ENCODE peak calls at places on chromosome 12, in four cellular contexts. S is IMR-90, A is H9, B is H1. Q is an unnamed sample.
A peak's percentile ranks its signal among the peaks of the same experiment; 100 is the strongest.

GRCh38 chr12:59041241-59042121 is 121.2 kb upstream of the LRIG3 start:
- DNase-seq in S (peak; percentile 96), A (no peak), B (no peak), Q (peak; percentile 23)

GRCh38 chr12:74619886-74620285 is 82.3 kb downstream of the ATXN7L3B start:
- DNase-seq in S (no peak), A (no peak), B (no peak), Q (no peak)

GRCh38 chr12:1457901-1458300 is 136.5 kb downstream of the FBXL14 start:
- DNase-seq in S (peak; percentile 90), A (no peak), B (no peak), Q (peak; percentile 17)

GRCh38 chr12:10612954-10613333 is 465 bp downstream of the MAGOHB start:
- DNase-seq in S (no peak), A (no peak), B (no peak), Q (peak; percentile 55)

GRCh38 chr12:91413591-91413990 is 231.0 kb upstream of the DCN start:
- DNase-seq in S (no peak), A (no peak), B (no peak), Q (peak; percentile 47)

GRCh38 chr12:24979971-24980730 is 31.2 kb upstream of the BCAT1 start:
- DNase-seq in S (no peak), A (no peak), B (no peak), Q (no peak)

GRCh38 chr12:45234134-45234865 is 18.4 kb downstream of the ANO6 start:
- DNase-seq in S (peak; percentile 98), A (peak; percentile 79), B (no peak), Q (peak; percentile 97)

GRCh38 chr12:65882504-65882903 is 58.2 kb downstream of the HMGA2 start:
- DNase-seq in S (no peak), A (no peak), B (no peak), Q (no peak)

GRCh38 chr12:111767362-111768158 is 827 bp downstream of the ALDH2 start:
- DNase-seq in S (peak; percentile 40), A (no peak), B (no peak), Q (peak; percentile 63)

GRCh38 chr12:14903386-14904098 is 17.9 kb upstream of the MGP start:
- DNase-seq in S (no peak), A (no peak), B (no peak), Q (no peak)

GRCh38 chr12:71216725-71217579 is 59.2 kb upstream of the TSPAN8 start:
- DNase-seq in S (peak; percentile 0), A (peak; percentile 47), B (no peak), Q (peak; percentile 66)

GRCh38 chr12:68641138-68641537 is 30.4 kb downstream of the RAP1B start:
- DNase-seq in S (no peak), A (no peak), B (no peak), Q (no peak)

GRCh38 chr12:130835436-130835835 is 3.6 kb downstream of the STX2 start:
- DNase-seq in S (no peak), A (peak; percentile 19), B (no peak), Q (no peak)

GRCh38 chr12:63304844-63305243 is 153.8 kb upstream of the AVPR1A start:
- DNase-seq in S (no peak), A (no peak), B (no peak), Q (no peak)

GRCh38 chr12:76024102-76024781 is 7.3 kb downstream of the PHLDA1 start:
- DNase-seq in S (peak; percentile 56), A (no peak), B (no peak), Q (no peak)

GRCh38 chr12:98503343-98503592 is 12.1 kb upstream of the TMPO start:
- DNase-seq in S (peak; percentile 92), A (peak; percentile 91), B (peak; percentile 86), Q (peak; percentile 96)

GRCh38 chr12:46342562-46343033 is 30.0 kb downstream of the SLC38A2 start:
- DNase-seq in S (peak; percentile 63), A (peak; percentile 67), B (no peak), Q (peak; percentile 79)

GRCh38 chr12:169528-170360 is 44.2 kb downstream of the SLC6A12 start:
- DNase-seq in S (no peak), A (no peak), B (no peak), Q (peak; percentile 41)

GRCh38 chr12:75863475-75863874 is 168.1 kb downstream of the PHLDA1 start:
- DNase-seq in S (peak; percentile 20), A (no peak), B (no peak), Q (no peak)

GRCh38 chr12:76391461-76391860 is 43.2 kb upstream of the BBS10 start:
- DNase-seq in S (no peak), A (no peak), B (no peak), Q (no peak)

GRCh38 chr12:95396849-95397498 is 77.0 kb upstream of the METAP2 start:
- DNase-seq in S (peak; percentile 68), A (no peak), B (no peak), Q (no peak)

GRCh38 chr12:95733156-95733825 is 57.3 kb downstream of the NTN4 start:
- DNase-seq in S (peak; percentile 95), A (no peak), B (no peak), Q (no peak)

GRCh38 chr12:119088917-119089667 is 89.6 kb upstream of the HSPB8 start:
- DNase-seq in S (no peak), A (peak; percentile 85), B (peak; percentile 61), Q (peak; percentile 76)

GRCh38 chr12:54028324-54029201 is at the start of gene HOXC6:
- DNase-seq in S (no peak), A (no peak), B (no peak), Q (no peak)

GRCh38 chr12:11885261-11886038 is 185.3 kb upstream of the BCL2L14 start:
- DNase-seq in S (peak; percentile 76), A (no peak), B (no peak), Q (peak; percentile 68)

GRCh38 chr12:89019439-89020120 is 332.7 kb downstream of the DUSP6 start:
- DNase-seq in S (peak; percentile 88), A (peak; percentile 89), B (peak; percentile 41), Q (peak; percentile 92)

GRCh38 chr12:107570721-107571120 is 114.9 kb upstream of the PWP1 start:
- DNase-seq in S (peak; percentile 67), A (no peak), B (no peak), Q (no peak)

GRCh38 chr12:47725893-47726292 is 603 bp upstream of the ENDOU start:
- DNase-seq in S (peak; percentile 89), A (no peak), B (no peak), Q (no peak)

GRCh38 chr12:25793196-25793595 is 165.3 kb upstream of the RASSF8 start:
- DNase-seq in S (no peak), A (no peak), B (no peak), Q (no peak)

GRCh38 chr12:67424784-67425183 is 155.6 kb downstream of the CAND1 start:
- DNase-seq in S (no peak), A (no peak), B (no peak), Q (no peak)

GRCh38 chr12:75747572-75747995 is 236.2 kb upstream of the KRR1 start:
- DNase-seq in S (peak; percentile 92), A (no peak), B (no peak), Q (no peak)

GRCh38 chr12:95204141-95204866 is 13.0 kb downstream of the FGD6 start:
- DNase-seq in S (peak; percentile 95), A (peak; percentile 80), B (peak; percentile 53), Q (peak; percentile 98)

GRCh38 chr12:30985814-30986452 is 59.4 kb downstream of the TSPAN11 start:
- DNase-seq in S (peak; percentile 40), A (peak; percentile 85), B (peak; percentile 44), Q (peak; percentile 70)

GRCh38 chr12:82057770-82058169 is 298.6 kb upstream of the PPFIA2 start:
- DNase-seq in S (no peak), A (no peak), B (no peak), Q (peak; percentile 19)

GRCh38 chr12:53289891-53290290 is 5.5 kb upstream of the PFDN5 start:
- DNase-seq in S (peak; percentile 52), A (no peak), B (no peak), Q (no peak)

GRCh38 chr12:27619308-27619707 is 76.9 kb upstream of the REP15 start:
- DNase-seq in S (peak; percentile 90), A (no peak), B (no peak), Q (peak; percentile 54)
- H2BK5ac ChIP-seq in S (peak overlapping the region; percentile 66), A (no peak overlapping the region), B (no peak overlapping the region), Q (no peak overlapping the region)

DNA sequence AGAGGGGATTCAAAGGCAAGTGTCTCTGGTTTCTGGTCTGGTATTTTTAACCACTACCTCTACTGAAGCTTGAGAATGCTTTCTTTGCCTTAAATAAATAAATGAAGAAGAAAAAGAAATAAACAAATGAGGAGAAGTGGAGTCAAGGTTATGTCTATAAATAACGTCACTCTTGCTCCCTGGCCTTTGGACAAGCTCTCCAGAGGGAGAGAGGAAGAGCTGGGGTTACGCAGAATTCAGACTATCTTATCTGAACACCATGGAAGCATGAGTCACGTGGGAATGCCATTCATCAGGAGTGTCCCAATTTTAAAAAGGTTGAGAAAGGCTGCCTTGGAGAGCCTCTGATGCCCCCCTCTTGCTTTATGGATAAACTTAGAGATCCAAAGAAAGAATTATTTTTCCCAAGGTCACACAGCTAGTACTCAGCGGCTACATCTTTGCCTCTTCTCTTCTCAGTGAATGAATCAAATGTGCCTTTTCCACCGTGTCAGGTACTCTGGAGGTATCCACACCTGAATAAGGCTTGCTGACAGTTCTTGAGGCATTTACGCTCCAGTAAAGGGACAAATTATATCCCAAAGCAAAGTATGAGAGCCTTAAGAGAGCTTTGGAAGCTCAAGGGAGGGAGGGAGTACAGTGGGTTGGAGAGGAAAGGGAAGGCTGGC is 12.9 kb upstream of the MSI1 start:
- DNase-seq in S (peak; percentile 77), A (no peak), B (no peak), Q (no peak)
- H4K5ac ChIP-seq in S (no peak overlapping the region), A (no peak overlapping the region), B (no peak overlapping the region), Q (no peak overlapping the region)

GRCh38 chr12:4120316-4120920 is 153.1 kb upstream of the CCND2 start:
- DNase-seq in S (no peak), A (no peak), B (no peak), Q (no peak)
- H2BK15ac ChIP-seq in S (no peak overlapping the region), A (no peak overlapping the region), B (no peak overlapping the region), Q (no peak overlapping the region)

GRCh38 chr12:6376079-6376941 is 947 bp upstream of the SCNN1A start:
- DNase-seq in S (peak; percentile 64), A (peak; percentile 83), B (peak; percentile 54), Q (peak; percentile 92)

GRCh38 chr12:6374781-6375150 is 597 bp downstream of the SCNN1A start:
- DNase-seq in S (no peak), A (no peak), B (no peak), Q (no peak)

GRCh38 chr12:6376965-6377666 is 1.8 kb upstream of the SCNN1A start:
- DNase-seq in S (no peak), A (no peak), B (no peak), Q (no peak)

GRCh38 chr12:6374028-6374780 is 1.2 kb downstream of the SCNN1A start:
- DNase-seq in S (no peak), A (no peak), B (no peak), Q (peak; percentile 52)

GRCh38 chr12:6375269-6376078 is at the start of gene SCNN1A:
- DNase-seq in S (no peak), A (peak; percentile 98), B (peak; percentile 85), Q (peak; percentile 89)
- H2BK5ac ChIP-seq in S (peak within 1 kb of the TSS; percentile 22), A (peak within 1 kb of the TSS; percentile 74), B (peak within 1 kb of the TSS; percentile 100), Q (peak within 1 kb of the TSS; percentile 90)

GRCh38 chr12:124418156-124418555 is 123.3 kb downstream of the RFLNA start:
- DNase-seq in S (no peak), A (no peak), B (no peak), Q (no peak)
- H4K5ac ChIP-seq in S (no peak overlapping the region), A (no peak overlapping the region), B (no peak overlapping the region), Q (no peak overlapping the region)

GRCh38 chr12:51393676-51394545 is 2.7 kb upstream of the GALNT6 start:
- DNase-seq in S (peak; percentile 96), A (peak; percentile 27), B (no peak), Q (no peak)
- H2BK15ac ChIP-seq in S (peak overlapping the region; percentile 96), A (no peak overlapping the region), B (no peak overlapping the region), Q (no peak overlapping the region)

Q was measured in mesendoderm.